ENCODE peak calls at places on chromosomes 1 and 21, in six cellular contexts. C is colonic mucosa, S is left lung, E is tibial artery, O is heart right ventricle, B is suprapubic skin. Q is an unnamed sample.

GRCh38 chr1:88056880-88057279 is 627.2 kb upstream of the PKN2 start:
- DNase-seq in C (no peak), S (no peak), E (no peak), O (no peak), B (no peak), Q (no peak)

GRCh38 chr1:26597629-26598039 is 68.1 kb downstream of the RPS6KA1 start:
- DNase-seq in C (no peak), S (no peak), E (no peak), O (no peak), B (no peak), Q (no peak)

GRCh38 chr1:150981805-150982712 is at the start of gene ANXA9:
- DNase-seq in C (peak; percentile 62), S (no peak), E (no peak), O (no peak), B (no peak), Q (no peak)

GRCh38 chr1:7550981-7551380 is 220.1 kb upstream of the VAMP3 start:
- DNase-seq in C (peak; percentile 68), S (no peak), E (no peak), O (no peak), B (no peak), Q (no peak)

GRCh38 chr21:41585199-41585994 is 77.4 kb upstream of the TMPRSS2 start:
- DNase-seq in C (no peak), S (no peak), E (no peak), O (no peak), B (peak; percentile 38), Q (peak; percentile 56)

GRCh38 chr1:173405758-173406344 is 71.3 kb upstream of the PRDX6 start:
- DNase-seq in C (no peak), S (no peak), E (no peak), O (no peak), B (no peak), Q (no peak)

GRCh38 chr1:113608371-113608770 is 150.9 kb downstream of the PHTF1 start:
- DNase-seq in C (no peak), S (no peak), E (no peak), O (no peak), B (no peak), Q (no peak)

GRCh38 chr1:157842939-157843338 is 1.3 kb upstream of the CD5L start:
- DNase-seq in C (no peak), S (no peak), E (no peak), O (no peak), B (no peak), Q (no peak)

GRCh38 chr1:65167544-65167943 is 19.5 kb downstream of the AK4 start:
- DNase-seq in C (no peak), S (no peak), E (no peak), O (no peak), B (no peak), Q (no peak)

GRCh38 chr1:109214695-109215623 is 1.2 kb downstream of the SARS1 start:
- DNase-seq in C (peak; percentile 66), S (no peak), E (peak; percentile 72), O (peak; percentile 27), B (no peak), Q (no peak)

GRCh38 chr21:42435833-42436232 is 32.1 kb downstream of the UBASH3A start:
- DNase-seq in C (no peak), S (no peak), E (no peak), O (no peak), B (no peak), Q (no peak)

GRCh38 chr1:12063141-12064072 is at the start of gene TNFRSF8:
- DNase-seq in C (no peak), S (peak; percentile 61), E (no peak), O (no peak), B (no peak), Q (no peak)

GRCh38 chr1:158177705-158178450 is 2.8 kb upstream of the CD1D start:
- DNase-seq in C (peak; percentile 99), S (peak; percentile 98), E (peak; percentile 89), O (peak; percentile 95), B (peak; percentile 95), Q (peak; percentile 92)

GRCh38 chr1:36166938-36167910 is 11.3 kb downstream of the MAP7D1 start:
- DNase-seq in C (no peak), S (no peak), E (no peak), O (no peak), B (no peak), Q (no peak)

GRCh38 chr1:34871443-34872132 is 12.0 kb upstream of the SMIM12 start:
- DNase-seq in C (no peak), S (no peak), E (no peak), O (no peak), B (no peak), Q (no peak)

GRCh38 chr1:98429851-98430496 is 231.5 kb upstream of the SNX7 start:
- DNase-seq in C (no peak), S (no peak), E (no peak), O (no peak), B (no peak), Q (no peak)

GRCh38 chr1:97920275-97920831 is 481 bp downstream of the DPYD start:
- DNase-seq in C (peak; percentile 41), S (no peak), E (peak; percentile 18), O (no peak), B (no peak), Q (no peak)

DNA sequence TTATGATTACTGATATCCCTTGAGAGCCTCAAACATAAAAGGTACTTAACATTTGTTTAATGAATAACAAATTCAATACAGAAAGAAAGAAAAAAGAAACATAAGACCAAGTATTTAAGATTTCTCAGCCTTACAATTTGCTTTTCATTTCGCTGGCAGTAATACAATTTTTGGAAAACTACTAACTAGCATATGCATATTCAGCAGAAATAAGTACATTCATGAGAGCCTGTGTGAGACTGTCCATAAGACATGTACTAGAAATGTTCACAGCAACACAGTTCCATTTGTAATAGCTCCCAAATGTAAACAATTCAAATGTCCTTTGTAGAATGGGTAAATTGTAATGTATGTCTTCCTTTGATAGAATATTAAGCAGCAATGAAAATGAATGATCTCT is 119.2 kb downstream of the PTPN14 start:
- DNase-seq in C (no peak), S (no peak), E (no peak), O (no peak), B (no peak), Q (no peak)
- TF ChIP-seq CTCF in C (no peak), S (no peak), E (no peak), O (no peak), B (no peak), Q (no peak)

GRCh38 chr1:117664314-117664713 is 58.5 kb downstream of the TENT5C start:
- DNase-seq in C (no peak), S (no peak), E (no peak), O (no peak), B (no peak), Q (peak; percentile 5)
- H3K4me3 ChIP-seq in C (no peak overlapping the region), S (no peak overlapping the region), E (no peak overlapping the region), O (no peak overlapping the region), B (no peak overlapping the region), Q (no peak overlapping the region)

DNA sequence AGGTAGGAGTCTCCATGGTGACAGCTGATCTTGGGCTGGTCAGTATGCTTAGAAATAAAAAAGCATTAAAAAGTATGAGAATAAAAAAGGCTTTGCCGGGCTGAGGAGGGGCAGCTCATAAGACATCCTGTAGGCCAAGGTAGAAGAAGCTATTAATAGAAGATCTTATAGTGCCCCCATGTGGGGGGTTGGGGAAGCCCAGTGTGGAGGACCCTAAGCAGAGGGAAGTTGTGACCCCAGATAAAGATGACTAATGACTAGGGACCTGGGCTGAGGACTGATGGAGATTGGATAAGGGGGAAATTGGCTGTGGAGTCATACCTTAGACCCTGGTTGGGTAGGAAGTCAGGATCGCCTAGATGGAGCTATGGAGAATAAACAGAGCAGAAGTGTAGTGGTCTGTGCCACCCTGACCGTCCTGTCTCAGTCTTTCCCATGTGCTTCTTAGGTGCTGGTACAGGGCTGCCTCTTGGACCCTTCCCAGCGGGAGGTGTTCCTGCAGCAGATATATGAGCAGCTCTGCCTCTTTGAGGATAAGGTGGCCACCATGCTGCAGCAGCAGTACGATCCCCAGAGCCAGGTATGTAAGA is 25.0 kb downstream of the SZT2 start:
- DNase-seq in C (peak; percentile 71), S (no peak), E (peak; percentile 64), O (peak; percentile 50), B (no peak), Q (no peak)
- TF ChIP-seq CTCF in C (peak; percentile 56), S (peak; percentile 45), E (peak; percentile 56), O (peak; percentile 77), B (peak; percentile 38), Q (peak; percentile 37)

GRCh38 chr1:156618853-156619581 is at the start of gene HAPLN2:
- DNase-seq in C (no peak), S (no peak), E (no peak), O (no peak), B (no peak), Q (no peak)

GRCh38 chr1:156616463-156616862 is 2.8 kb upstream of the HAPLN2 start:
- DNase-seq in C (no peak), S (no peak), E (no peak), O (peak; percentile 76), B (no peak), Q (no peak)

GRCh38 chr1:156619582-156619955 is 354 bp downstream of the HAPLN2 start:
- DNase-seq in C (no peak), S (no peak), E (no peak), O (no peak), B (no peak), Q (no peak)

DNA sequence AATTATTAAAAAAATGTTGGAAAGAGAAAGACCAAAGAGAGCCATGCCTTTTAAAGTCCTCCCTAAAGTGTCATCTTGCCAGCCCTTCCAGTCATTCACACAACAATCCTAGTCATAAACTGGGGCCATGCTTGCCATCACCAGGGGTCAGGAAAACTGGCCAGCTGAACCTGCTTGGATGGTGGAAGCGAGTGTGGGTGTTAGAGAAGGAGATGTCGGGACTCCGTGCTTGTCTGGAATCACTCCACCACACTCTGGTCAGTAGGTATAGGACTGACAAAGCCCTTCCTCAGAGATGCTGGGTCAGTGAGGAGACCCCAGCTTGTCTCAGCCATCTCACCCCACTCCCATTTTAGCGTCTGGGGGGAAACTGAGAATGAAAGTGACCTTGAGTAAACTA is 3.3 kb upstream of the HAPLN2 start:
- DNase-seq in C (no peak), S (no peak), E (no peak), O (no peak), B (no peak), Q (no peak)
- H3K4me3 ChIP-seq in C (no peak overlapping the region), S (no peak overlapping the region), E (peak overlapping the region; percentile 4), O (no peak overlapping the region), B (no peak overlapping the region), Q (peak overlapping the region; percentile 53)

GRCh38 chr1:50369830-50370229 is 53.4 kb downstream of the DMRTA2 start:
- DNase-seq in C (no peak), S (no peak), E (no peak), O (no peak), B (no peak), Q (no peak)
- TF ChIP-seq CTCF in C (no peak), S (no peak), E (no peak), O (no peak), B (no peak), Q (no peak)

DNA sequence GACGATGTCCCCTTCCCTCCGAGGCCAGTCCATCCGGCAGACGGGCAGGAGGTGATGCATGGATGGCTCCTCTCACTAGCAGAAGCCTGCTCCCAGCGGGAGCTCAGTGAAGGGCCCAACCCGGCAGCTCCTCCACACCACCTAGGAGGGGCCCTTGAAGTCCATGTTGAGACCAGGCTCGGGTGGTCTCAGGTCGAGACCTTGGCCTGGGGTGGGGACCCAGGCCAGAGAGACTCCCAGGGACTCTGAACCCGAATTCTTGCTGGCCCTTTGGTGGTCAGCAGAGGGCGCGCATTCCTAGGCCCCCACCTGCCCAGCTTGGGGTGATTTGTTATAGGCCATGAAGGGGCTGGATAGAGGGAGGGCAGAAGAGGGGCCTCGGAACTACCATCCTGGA is 642 bp upstream of the NT5C1A start:
- DNase-seq in C (no peak), S (no peak), E (no peak), O (no peak), B (no peak), Q (no peak)
- H3K4me3 ChIP-seq in C (peak overlapping the region; percentile 23), S (no peak overlapping the region), E (peak overlapping the region; percentile 52), O (peak overlapping the region; percentile 51), B (peak overlapping the region; percentile 52), Q (peak overlapping the region; percentile 75)

Q was measured in coronary artery.